ENCODE peak calls at places on chromosomes 5 and 9, in four cellular contexts. W is K562, V is HepG2, T is GM12878. K is an unnamed sample.

GRCh38 chr5:157686841-157687554 is 15.7 kb downstream of the C5orf52 start:
- DNase-seq in W (no peak), V (no peak), T (no peak), K (no peak)

GRCh38 chr9:123678038-123678877 is 251.7 kb downstream of the DENND1A start:
- DNase-seq in W (no peak), V (peak; percentile 84), T (no peak), K (no peak)

GRCh38 chr5:16033196-16033925 is 146.2 kb downstream of the MARCHF11 start:
- DNase-seq in W (no peak), V (no peak), T (no peak), K (no peak)

GRCh38 chr5:95924720-95925119 is 36.9 kb downstream of the ELL2 start:
- DNase-seq in W (no peak), V (peak; percentile 90), T (no peak), K (no peak)

GRCh38 chr5:145072880-145073279 is 762.3 kb downstream of the PRELID2 start:
- DNase-seq in W (no peak), V (no peak), T (no peak), K (no peak)

GRCh38 chr5:76083555-76084495 is 642 bp downstream of the SV2C start:
- DNase-seq in W (no peak), V (no peak), T (no peak), K (no peak)

GRCh38 chr9:112327718-112328450 is 5.5 kb downstream of the PTBP3 start:
- DNase-seq in W (no peak), V (no peak), T (no peak), K (no peak)

GRCh38 chr9:38254756-38255155 is 137.7 kb upstream of the ALDH1B1 start:
- DNase-seq in W (no peak), V (no peak), T (no peak), K (no peak)

GRCh38 chr9:96523429-96523828 is 73.5 kb downstream of the HABP4 start:
- DNase-seq in W (no peak), V (no peak), T (no peak), K (no peak)

GRCh38 chr5:78887384-78888118 is 97.6 kb downstream of the ARSB start:
- DNase-seq in W (no peak), V (no peak), T (peak; percentile 78), K (no peak)

GRCh38 chr9:128887914-128888350 is 6.0 kb downstream of the LRRC8A start:
- DNase-seq in W (no peak), V (no peak), T (no peak), K (peak; percentile 70)

GRCh38 chr9:128894764-128895163 is 12.8 kb downstream of the LRRC8A start:
- DNase-seq in W (no peak), V (no peak), T (no peak), K (no peak)

GRCh38 chr9:128893354-128893753 is 11.4 kb downstream of the LRRC8A start:
- DNase-seq in W (no peak), V (no peak), T (no peak), K (no peak)

GRCh38 chr9:128892223-128892892 is 10.4 kb downstream of the LRRC8A start:
- DNase-seq in W (peak; percentile 47), V (no peak), T (no peak), K (no peak)

GRCh38 chr9:128891354-128892222 is 9.7 kb downstream of the LRRC8A start:
- DNase-seq in W (no peak), V (no peak), T (no peak), K (no peak)
- H3K4me2 ChIP-seq in W (no peak overlapping the region), V (no peak overlapping the region), T (no peak overlapping the region), K (no peak overlapping the region)

GRCh38 chr9:137723396-137724113 is 104.8 kb downstream of the EHMT1 start:
- DNase-seq in W (no peak), V (no peak), T (no peak), K (no peak)
- TF ChIP-seq ATF2 in W (no peak), V (no peak), T (no peak), K (no peak)

GRCh38 chr9:8728910-8729309 is 929.3 kb upstream of the DMAC1 start:
- DNase-seq in W (no peak), V (no peak), T (no peak), K (no peak)
- H3K4me2 ChIP-seq in W (no peak overlapping the region), V (no peak overlapping the region), T (no peak overlapping the region), K (no peak overlapping the region)

DNA sequence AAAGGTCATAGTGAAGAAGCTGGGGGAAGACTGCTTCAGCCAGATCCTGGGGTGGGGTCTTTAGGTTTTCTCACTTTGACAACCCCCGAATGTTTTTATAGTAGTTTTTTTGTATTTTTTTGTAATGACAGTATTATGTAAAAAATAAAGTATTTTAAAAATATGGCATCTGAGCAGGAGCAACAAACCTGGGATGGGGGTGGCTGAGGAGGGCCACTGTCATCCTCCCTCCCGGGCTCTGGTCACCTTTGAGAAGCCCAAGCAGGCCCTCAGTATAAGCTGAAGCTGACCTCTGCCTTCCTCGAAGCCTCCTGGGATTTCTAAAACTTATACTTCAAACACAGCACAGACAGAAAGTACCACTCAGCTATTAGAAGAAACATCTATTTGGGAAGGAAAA is 8.7 kb downstream of the DNAJB5 start:
- DNase-seq in W (no peak), V (no peak), T (no peak), K (no peak)
- TF ChIP-seq ATF2 in W (no peak), V (no peak), T (no peak), K (no peak)

K was measured in H1.